ENCODE peak calls at places on chromosomes 5 and 9, in four cellular contexts. One of them, this sample, is unnamed.

GRCh38 chr5:73596705-73597328 is 29.2 kb upstream of the ARHGEF28 start:
- DNase-seq in HEK293T: peak
- DNase-seq in K562: peak
- DNase-seq in HepG2: peak
- DNase-seq in this sample: peak

GRCh38 chr9:3285365-3286161 is 240.2 kb downstream of the RFX3 start:
- DNase-seq in HEK293T: no peak
- DNase-seq in HepG2: no peak
- DNase-seq in K562: no peak
- DNase-seq in this sample: no peak

GRCh38 chr5:12467799-12468198 is 563.6 kb upstream of the CTNND2 start:
- DNase-seq in HepG2: no peak
- DNase-seq in HEK293T: no peak
- DNase-seq in K562: no peak
- DNase-seq in this sample: no peak

GRCh38 chr5:92678576-92679105 is 902.4 kb downstream of the NR2F1-AS1 start:
- DNase-seq in HepG2: peak
- DNase-seq in HEK293T: peak
- DNase-seq in K562: no peak
- DNase-seq in this sample: no peak

GRCh38 chr9:105656131-105656921 is 5.9 kb upstream of the TAL2 start:
- DNase-seq in K562: peak
- DNase-seq in HEK293T: peak
- DNase-seq in HepG2: no peak
- DNase-seq in this sample: peak

GRCh38 chr5:122352331-122352730 is 40.3 kb downstream of the SNCAIP start:
- DNase-seq in K562: no peak
- DNase-seq in HepG2: no peak
- DNase-seq in HEK293T: no peak
- DNase-seq in this sample: no peak

GRCh38 chr5:177478711-177479646 is 5.5 kb upstream of the DBN1 start:
- DNase-seq in HEK293T: no peak
- DNase-seq in HepG2: no peak
- DNase-seq in K562: no peak
- DNase-seq in this sample: no peak

GRCh38 chr5:88452820-88453219 is 184.2 kb upstream of the TMEM161B start:
- DNase-seq in HEK293T: no peak
- DNase-seq in HepG2: no peak
- DNase-seq in K562: no peak
- DNase-seq in this sample: peak

GRCh38 chr5:65760504-65761275 is 38.7 kb downstream of the NLN start:
- DNase-seq in HEK293T: no peak
- DNase-seq in HepG2: no peak
- DNase-seq in K562: no peak
- DNase-seq in this sample: no peak

GRCh38 chr5:157860898-157861894 is 2.3 kb upstream of the CLINT1 start:
- DNase-seq in K562: no peak
- DNase-seq in HEK293T: no peak
- DNase-seq in HepG2: peak
- DNase-seq in this sample: no peak

GRCh38 chr5:96691503-96692303 is 29.5 kb downstream of the CAST start:
- DNase-seq in HEK293T: no peak
- DNase-seq in K562: no peak
- DNase-seq in HepG2: peak
- DNase-seq in this sample: no peak

GRCh38 chr5:140800816-140801493 is at the start of gene PCDHA3:
- DNase-seq in HepG2: peak
- DNase-seq in K562: no peak
- DNase-seq in HEK293T: no peak
- DNase-seq in this sample: no peak

GRCh38 chr5:172450861-172451695 is 3.2 kb downstream of the SH3PXD2B start:
- DNase-seq in HEK293T: peak
- DNase-seq in HepG2: no peak
- DNase-seq in K562: peak
- DNase-seq in this sample: peak

GRCh38 chr9:133962341-133962740 is 29.8 kb downstream of the VAV2 start:
- DNase-seq in HEK293T: no peak
- DNase-seq in HepG2: no peak
- DNase-seq in K562: no peak
- DNase-seq in this sample: no peak

GRCh38 chr9:113468716-113469448 is 5.4 kb downstream of the RGS3 start:
- DNase-seq in K562: no peak
- DNase-seq in HEK293T: no peak
- DNase-seq in HepG2: no peak
- DNase-seq in this sample: no peak

GRCh38 chr9:91741529-91741928 is 208.5 kb downstream of the ROR2 start:
- DNase-seq in HEK293T: no peak
- DNase-seq in K562: no peak
- DNase-seq in HepG2: no peak
- DNase-seq in this sample: no peak

GRCh38 chr9:21017092-21017491 is 14.3 kb downstream of the HACD4 start:
- DNase-seq in HEK293T: no peak
- DNase-seq in K562: no peak
- DNase-seq in HepG2: no peak
- DNase-seq in this sample: no peak

GRCh38 chr5:67432601-67433000 is 236.0 kb upstream of the CD180 start:
- DNase-seq in HEK293T: no peak
- DNase-seq in K562: no peak
- DNase-seq in HepG2: no peak
- DNase-seq in this sample: no peak

GRCh38 chr5:94621763-94622162 is 3.3 kb downstream of the SLF1 start:
- DNase-seq in HepG2: no peak
- DNase-seq in HEK293T: no peak
- DNase-seq in K562: no peak
- DNase-seq in this sample: no peak

GRCh38 chr5:67350185-67350584 is 153.6 kb upstream of the CD180 start:
- DNase-seq in HEK293T: no peak
- DNase-seq in HepG2: no peak
- DNase-seq in K562: no peak
- DNase-seq in this sample: no peak

GRCh38 chr5:151581841-151582583 is 9.1 kb downstream of the FAT2 start:
- DNase-seq in HEK293T: no peak
- DNase-seq in HepG2: no peak
- DNase-seq in K562: no peak
- DNase-seq in this sample: no peak

GRCh38 chr5:53819482-53819881 is 259.0 kb downstream of the NDUFS4 start:
- DNase-seq in K562: peak
- DNase-seq in HepG2: no peak
- DNase-seq in HEK293T: no peak
- DNase-seq in this sample: no peak

GRCh38 chr5:149161026-149161687 is 19.9 kb downstream of the ABLIM3 start:
- DNase-seq in K562: no peak
- DNase-seq in HEK293T: no peak
- DNase-seq in HepG2: peak
- DNase-seq in this sample: no peak

GRCh38 chr9:110578575-110578895 is 1.0 kb downstream of the SVEP1 start:
- DNase-seq in K562: no peak
- DNase-seq in HepG2: no peak
- DNase-seq in HEK293T: no peak
- DNase-seq in this sample: no peak

GRCh38 chr9:3963266-3964019 is 336.4 kb downstream of the GLIS3 start:
- DNase-seq in HEK293T: no peak
- DNase-seq in K562: no peak
- DNase-seq in HepG2: no peak
- DNase-seq in this sample: no peak

GRCh38 chr5:157049605-157050004 is 9.3 kb downstream of the HAVCR1 start:
- DNase-seq in HEK293T: no peak
- DNase-seq in K562: no peak
- DNase-seq in HepG2: peak
- DNase-seq in this sample: no peak

GRCh38 chr5:114325552-114325951 is 36.3 kb upstream of the KCNN2 start:
- DNase-seq in K562: no peak
- DNase-seq in HepG2: no peak
- DNase-seq in HEK293T: no peak
- DNase-seq in this sample: no peak

GRCh38 chr5:172844577-172844838 is 10.5 kb downstream of the ERGIC1 start:
- DNase-seq in HepG2: no peak
- DNase-seq in HEK293T: no peak
- DNase-seq in K562: no peak
- DNase-seq in this sample: no peak

GRCh38 chr9:113397077-113397696 is 3.9 kb downstream of the ALAD start:
- DNase-seq in HepG2: no peak
- DNase-seq in K562: peak
- DNase-seq in HEK293T: no peak
- DNase-seq in this sample: no peak

GRCh38 chr5:133569347-133569746 is 43.0 kb downstream of the FSTL4 start:
- DNase-seq in K562: no peak
- DNase-seq in HepG2: no peak
- DNase-seq in HEK293T: no peak
- DNase-seq in this sample: no peak

GRCh38 chr5:65070026-65070425 is 301.3 kb downstream of the CWC27 start:
- DNase-seq in HepG2: no peak
- DNase-seq in K562: no peak
- DNase-seq in HEK293T: no peak
- DNase-seq in this sample: no peak

GRCh38 chr5:158317507-158317906 is 458.6 kb upstream of the CLINT1 start:
- DNase-seq in HEK293T: no peak
- DNase-seq in HepG2: no peak
- DNase-seq in K562: no peak
- DNase-seq in this sample: no peak

GRCh38 chr9:113173341-113173740 is 22.5 kb downstream of the SLC31A2 start:
- DNase-seq in K562: no peak
- DNase-seq in HEK293T: no peak
- DNase-seq in HepG2: no peak
- DNase-seq in this sample: no peak

GRCh38 chr5:11491658-11492057 is 412.6 kb downstream of the CTNND2 start:
- DNase-seq in HepG2: no peak
- DNase-seq in HEK293T: no peak
- DNase-seq in K562: no peak
- DNase-seq in this sample: no peak

GRCh38 chr5:175162036-175162435 is 281.9 kb downstream of the DRD1 start:
- DNase-seq in HepG2: no peak
- DNase-seq in K562: no peak
- DNase-seq in HEK293T: no peak
- DNase-seq in this sample: no peak

GRCh38 chr9:116275418-116276295 is 122.1 kb downstream of the PAPPA start:
- DNase-seq in HEK293T: no peak
- DNase-seq in K562: no peak
- DNase-seq in HepG2: no peak
- DNase-seq in this sample: no peak

GRCh38 chr5:3999929-4000328 is 404.3 kb downstream of the IRX1 start:
- DNase-seq in HepG2: no peak
- DNase-seq in HEK293T: no peak
- DNase-seq in K562: no peak
- DNase-seq in this sample: no peak
- TF ChIP-seq ELF4 in HepG2: no peak
- TF ChIP-seq ELF4 in HEK293T: no peak
- TF ChIP-seq ELF4 in K562: no peak
- TF ChIP-seq ELF4 in this sample: no peak

DNA sequence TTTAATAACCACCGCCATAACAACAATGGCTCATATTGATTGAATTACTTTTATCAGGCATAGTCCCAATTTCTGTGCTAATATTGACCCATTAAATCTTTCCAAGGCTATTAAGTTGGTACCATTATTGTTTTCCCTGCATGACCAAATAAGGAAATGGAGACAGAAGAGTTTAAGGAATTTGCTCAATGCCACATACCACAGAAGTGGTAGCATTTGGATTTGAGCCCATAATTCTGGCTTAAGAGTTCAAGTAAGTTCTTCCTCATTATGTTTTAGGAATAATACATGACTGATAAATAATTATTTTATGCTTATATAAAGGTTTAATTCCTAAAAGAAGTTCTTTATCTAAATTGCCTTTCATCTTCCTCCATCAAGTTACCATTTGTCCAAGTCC is 43.4 kb upstream of the HAPLN1 start:
- DNase-seq in HepG2: no peak
- DNase-seq in K562: no peak
- DNase-seq in HEK293T: no peak
- DNase-seq in this sample: no peak
- TF ChIP-seq ELF4 in HepG2: no peak
- TF ChIP-seq ELF4 in K562: no peak
- TF ChIP-seq ELF4 in HEK293T: no peak
- TF ChIP-seq ELF4 in this sample: no peak

GRCh38 chr9:70439991-70440706 is 25.7 kb upstream of the KLF9 start:
- DNase-seq in HEK293T: no peak
- DNase-seq in K562: no peak
- DNase-seq in HepG2: no peak
- DNase-seq in this sample: no peak
- TF ChIP-seq ELF4 in HEK293T: no peak
- TF ChIP-seq ELF4 in K562: no peak
- TF ChIP-seq ELF4 in HepG2: no peak
- TF ChIP-seq ELF4 in this sample: no peak

DNA sequence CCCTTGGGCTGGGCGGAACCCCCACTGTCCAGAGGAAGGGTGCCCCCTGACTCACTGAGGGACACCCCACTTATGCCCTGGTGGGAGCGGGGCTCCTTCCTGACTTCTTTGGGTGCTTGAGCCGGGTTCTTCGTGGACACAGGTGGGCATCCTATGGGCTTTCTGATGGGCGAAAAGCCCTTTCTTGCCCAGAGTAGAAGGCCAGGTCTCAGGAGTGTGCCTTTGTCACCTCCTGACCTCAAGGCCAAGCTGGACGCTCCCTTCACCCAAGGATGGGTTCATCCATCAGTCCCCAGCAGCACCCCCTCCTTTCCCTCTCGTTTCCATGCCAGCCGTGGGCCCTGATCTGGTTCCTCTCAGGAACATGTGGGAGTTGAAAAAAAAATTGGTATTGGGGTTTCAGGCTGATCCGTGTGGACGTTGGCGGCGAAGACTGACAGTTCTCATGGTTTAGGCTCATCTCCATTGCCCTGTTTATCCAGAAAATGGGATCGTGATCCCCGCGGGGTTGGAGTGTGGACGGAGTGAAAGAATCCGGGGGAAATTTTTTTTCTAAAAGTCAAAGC is 707 bp downstream of the SLC25A25 start:
- DNase-seq in K562: no peak
- DNase-seq in HepG2: no peak
- DNase-seq in HEK293T: no peak
- DNase-seq in this sample: no peak
- TF ChIP-seq ELF4 in K562: no peak
- TF ChIP-seq ELF4 in HepG2: no peak
- TF ChIP-seq ELF4 in HEK293T: no peak
- TF ChIP-seq ELF4 in this sample: no peak

GRCh38 chr9:95078516-95078915 is 239.0 kb downstream of the FANCC start:
- DNase-seq in HEK293T: no peak
- DNase-seq in HepG2: no peak
- DNase-seq in K562: no peak
- DNase-seq in this sample: no peak

GRCh38 chr9:95079461-95079860 is 238.0 kb downstream of the FANCC start:
- DNase-seq in HepG2: no peak
- DNase-seq in HEK293T: no peak
- DNase-seq in K562: no peak
- DNase-seq in this sample: no peak

GRCh38 chr9:95077766-95078382 is 239.6 kb downstream of the FANCC start:
- DNase-seq in K562: no peak
- DNase-seq in HEK293T: no peak
- DNase-seq in HepG2: no peak
- DNase-seq in this sample: no peak

GRCh38 chr9:95077053-95077765 is 240.3 kb downstream of the FANCC start:
- DNase-seq in K562: no peak
- DNase-seq in HepG2: no peak
- DNase-seq in HEK293T: no peak
- DNase-seq in this sample: no peak

GRCh38 chr9:95078934-95079333 is 238.6 kb downstream of the FANCC start:
- DNase-seq in HEK293T: no peak
- DNase-seq in K562: no peak
- DNase-seq in HepG2: no peak
- DNase-seq in this sample: peak
- TF ChIP-seq ELF4 in HEK293T: no peak
- TF ChIP-seq ELF4 in K562: no peak
- TF ChIP-seq ELF4 in HepG2: no peak
- TF ChIP-seq ELF4 in this sample: no peak

This sample was measured in WTC11.